ENCODE peak calls at places on chromosomes 13 and 19, in five cellular contexts. Y is BE2C, L is fibroblast of lung, C is lower leg skin, G is astrocyte of the spinal cord. K is an unnamed sample.

GRCh38 chr19:38743394-38744297 is 628 bp downstream of the CAPN12 start:
- DNase-seq in Y (no peak), L (no peak), C (no peak), G (no peak), K (no peak)

GRCh38 chr19:38696733-38697055 is 47.6 kb downstream of the CAPN12 start:
- DNase-seq in Y (no peak), L (no peak), C (no peak), G (no peak), K (no peak)

GRCh38 chr13:21434588-21434987 is 24.5 kb downstream of the ZDHHC20 start:
- DNase-seq in Y (no peak), L (no peak), C (no peak), G (no peak), K (no peak)

GRCh38 chr19:30556230-30556711 is 184.1 kb downstream of the ZNF536 start:
- DNase-seq in Y (no peak), L (no peak), C (no peak), G (no peak), K (no peak)

GRCh38 chr19:15195381-15195964 is 5.3 kb downstream of the NOTCH3 start:
- DNase-seq in Y (peak; percentile 64), L (peak; percentile 53), C (peak; percentile 63), G (peak; percentile 35), K (peak; percentile 47)

GRCh38 chr13:84121456-84121855 is 239.2 kb upstream of the SLITRK1 start:
- DNase-seq in Y (no peak), L (no peak), C (no peak), G (peak; percentile 21), K (peak; percentile 43)

GRCh38 chr13:36713842-36714241 is 40.0 kb downstream of the SERTM1 start:
- DNase-seq in Y (no peak), L (no peak), C (no peak), G (no peak), K (peak; percentile 21)

GRCh38 chr19:3471954-3472655 is 8.2 kb downstream of the SMIM24 start:
- DNase-seq in Y (peak; percentile 50), L (peak; percentile 17), C (no peak), G (no peak), K (no peak)

GRCh38 chr13:111401151-111401550 is 80.7 kb downstream of the TEX29 start:
- DNase-seq in Y (no peak), L (no peak), C (no peak), G (no peak), K (no peak)

GRCh38 chr19:18274776-18275356 is 614 bp upstream of the IQCN start:
- DNase-seq in Y (peak; percentile 53), L (peak; percentile 88), C (peak; percentile 77), G (peak; percentile 91), K (peak; percentile 91)

GRCh38 chr19:46616631-46617322 is 8.1 kb downstream of the PTGIR start:
- DNase-seq in Y (peak; percentile 88), L (peak; percentile 50), C (no peak), G (peak; percentile 58), K (peak; percentile 59)

GRCh38 chr19:21604351-21604926 is 99.0 kb downstream of the ZNF429 start:
- DNase-seq in Y (no peak), L (peak; percentile 66), C (no peak), G (peak; percentile 31), K (peak; percentile 19)

GRCh38 chr19:4676955-4677731 is 7.0 kb upstream of the MYDGF start:
- DNase-seq in Y (peak; percentile 60), L (peak; percentile 37), C (no peak), G (peak; percentile 23), K (peak; percentile 28)

GRCh38 chr19:44694184-44694579 is 4.8 kb upstream of the CEACAM16 start:
- DNase-seq in Y (no peak), L (no peak), C (no peak), G (no peak), K (no peak)

GRCh38 chr13:23695711-23696512 is 125.7 kb downstream of the TNFRSF19 start:
- DNase-seq in Y (no peak), L (no peak), C (no peak), G (no peak), K (no peak)

GRCh38 chr13:41107584-41108014 is 25.0 kb downstream of the KBTBD6 start:
- DNase-seq in Y (peak; percentile 16), L (no peak), C (no peak), G (no peak), K (no peak)

GRCh38 chr19:18833141-18833476 is 1.4 kb downstream of the UPF1 start:
- DNase-seq in Y (no peak), L (peak; percentile 8), C (no peak), G (no peak), K (no peak)

GRCh38 chr19:46759817-46760333 is 13.6 kb upstream of the STRN4 start:
- DNase-seq in Y (no peak), L (peak; percentile 70), C (no peak), G (peak; percentile 58), K (peak; percentile 99)

GRCh38 chr19:5395541-5395940 is 54.9 kb upstream of the PTPRS start:
- DNase-seq in Y (no peak), L (no peak), C (no peak), G (no peak), K (no peak)

GRCh38 chr19:29680447-29680846 is 15.2 kb downstream of the PLEKHF1 start:
- DNase-seq in Y (no peak), L (no peak), C (no peak), G (no peak), K (no peak)

GRCh38 chr19:29544656-29545360 is 19.0 kb downstream of the VSTM2B start:
- DNase-seq in Y (no peak), L (no peak), C (no peak), G (no peak), K (no peak)

GRCh38 chr13:73428137-73428536 is 369.3 kb downstream of the KLF5 start:
- DNase-seq in Y (no peak), L (peak; percentile 53), C (no peak), G (peak; percentile 90), K (peak; percentile 78)

GRCh38 chr19:3852614-3853254 is 16.1 kb downstream of the ZFR2 start:
- DNase-seq in Y (peak; percentile 38), L (peak; percentile 83), C (no peak), G (peak; percentile 81), K (peak; percentile 71)

DNA sequence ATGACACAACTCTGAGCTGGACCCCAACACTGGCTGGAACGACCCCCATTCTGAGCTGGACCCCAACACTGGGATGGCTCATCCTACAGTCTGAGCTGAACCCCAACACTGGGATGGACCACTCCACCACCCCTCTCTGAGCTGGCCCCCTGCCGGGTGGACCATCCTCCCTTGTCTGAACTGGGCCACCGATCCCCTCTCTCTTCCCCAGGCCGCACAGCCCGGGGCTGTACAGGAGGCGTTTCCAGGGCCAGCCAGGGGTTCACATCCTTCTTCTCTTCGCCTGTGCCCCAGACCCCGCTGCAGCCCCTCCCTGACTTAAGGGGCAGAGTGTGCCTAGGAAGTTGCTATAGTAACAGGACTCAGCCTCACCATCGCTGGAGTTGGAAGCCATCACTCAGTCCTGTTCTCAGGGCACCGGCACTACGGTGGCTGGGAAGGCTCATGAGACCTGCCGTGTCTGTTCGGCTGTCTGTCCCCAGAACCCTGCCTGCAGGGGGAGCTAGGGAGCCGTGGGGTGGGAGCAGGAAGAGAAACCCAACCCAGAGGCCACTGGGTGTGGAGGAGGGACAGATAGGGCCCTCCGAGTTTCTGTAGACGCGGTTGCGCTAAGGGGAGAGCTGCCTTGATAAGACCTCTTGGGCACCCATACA is 3.7 kb downstream of the PRKACA start:
- DNase-seq in Y (no peak), L (no peak), C (no peak), G (no peak), K (no peak)
- TF ChIP-seq CTCF in Y (peak; percentile 36), L (no peak), C (no peak), G (peak; percentile 27), K (peak; percentile 21)

DNA sequence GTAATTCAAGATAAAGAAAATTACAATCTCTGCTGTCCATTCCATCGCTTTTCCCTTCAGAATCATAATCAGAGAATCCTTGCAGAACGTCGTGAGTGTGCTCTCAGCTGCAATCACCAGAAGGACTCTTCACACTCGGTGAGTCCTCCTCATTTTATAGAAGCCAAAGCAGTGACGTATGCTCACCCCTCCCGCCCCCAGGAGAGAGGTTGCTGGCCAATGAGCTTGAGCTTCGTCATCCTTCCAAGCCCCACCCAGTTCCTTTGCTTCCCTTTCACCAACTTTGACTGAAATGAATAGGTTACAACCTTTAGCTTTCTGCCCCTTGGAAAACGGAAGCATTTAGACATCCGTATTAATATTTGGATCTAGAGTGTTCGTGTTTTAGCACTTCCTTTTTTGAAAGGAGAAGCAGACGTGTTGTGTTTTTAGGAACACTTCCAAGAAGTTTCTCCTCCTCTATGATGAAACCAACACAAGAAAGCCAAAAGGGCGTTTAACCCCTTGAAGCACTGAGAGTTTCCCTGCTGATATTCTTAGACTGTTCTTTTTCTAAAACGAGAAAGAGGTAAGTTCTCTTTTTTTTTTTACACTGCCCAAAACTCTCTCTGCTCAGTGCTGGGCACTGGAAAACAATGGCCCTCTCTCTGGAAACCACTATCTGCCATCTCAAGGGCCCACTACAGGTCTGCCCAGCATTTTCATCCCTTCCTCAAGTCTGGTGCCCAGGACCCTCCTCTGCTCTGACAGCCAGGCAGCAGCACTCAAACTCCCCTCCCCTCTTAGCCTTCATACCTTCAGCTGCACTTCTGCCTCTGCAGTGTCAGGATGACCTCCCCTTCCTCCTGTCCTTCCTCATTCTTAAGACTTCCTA is 44.3 kb upstream of the CEACAM21 start:
- DNase-seq in Y (no peak), L (peak; percentile 56), C (peak; percentile 86), G (peak; percentile 16), K (peak; percentile 56)
- H3K4me3 ChIP-seq in Y (no peak overlapping the region), L (no peak overlapping the region), C (no peak overlapping the region), G (no peak overlapping the region), K (no peak overlapping the region)

DNA sequence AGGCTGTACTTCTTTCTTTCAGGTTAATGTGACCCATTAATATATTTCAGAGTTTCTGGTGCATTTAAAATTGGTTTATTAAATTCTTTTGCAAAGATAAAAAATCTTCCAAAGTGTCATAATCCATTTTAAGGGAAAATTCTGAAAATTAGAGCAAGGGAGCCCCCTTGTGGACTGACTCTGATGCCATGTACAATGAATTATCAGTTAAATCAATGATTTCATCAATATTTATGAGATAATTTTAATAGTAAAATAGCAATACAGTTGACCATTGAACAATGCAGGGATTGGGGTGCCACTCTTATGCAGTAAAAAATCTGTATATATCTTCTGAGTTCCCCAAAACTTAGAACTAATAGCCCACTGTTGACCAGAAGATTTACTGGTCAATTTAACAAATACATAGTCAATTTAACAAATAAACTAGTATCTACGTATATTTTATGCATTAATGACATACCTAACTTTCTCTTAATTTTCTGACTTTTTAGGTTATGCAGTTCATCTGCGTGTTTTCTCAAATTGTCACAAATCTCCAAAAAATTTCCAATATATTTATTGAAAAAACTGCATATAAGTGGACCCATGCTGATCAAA is 479.1 kb upstream of the MIR17HG start:
- DNase-seq in Y (peak; percentile 46), L (peak; percentile 55), C (no peak), G (peak; percentile 39), K (peak; percentile 46)
- TF ChIP-seq CTCF in Y (peak; percentile 68), L (peak; percentile 49), C (no peak), G (peak; percentile 55), K (peak; percentile 59)

DNA sequence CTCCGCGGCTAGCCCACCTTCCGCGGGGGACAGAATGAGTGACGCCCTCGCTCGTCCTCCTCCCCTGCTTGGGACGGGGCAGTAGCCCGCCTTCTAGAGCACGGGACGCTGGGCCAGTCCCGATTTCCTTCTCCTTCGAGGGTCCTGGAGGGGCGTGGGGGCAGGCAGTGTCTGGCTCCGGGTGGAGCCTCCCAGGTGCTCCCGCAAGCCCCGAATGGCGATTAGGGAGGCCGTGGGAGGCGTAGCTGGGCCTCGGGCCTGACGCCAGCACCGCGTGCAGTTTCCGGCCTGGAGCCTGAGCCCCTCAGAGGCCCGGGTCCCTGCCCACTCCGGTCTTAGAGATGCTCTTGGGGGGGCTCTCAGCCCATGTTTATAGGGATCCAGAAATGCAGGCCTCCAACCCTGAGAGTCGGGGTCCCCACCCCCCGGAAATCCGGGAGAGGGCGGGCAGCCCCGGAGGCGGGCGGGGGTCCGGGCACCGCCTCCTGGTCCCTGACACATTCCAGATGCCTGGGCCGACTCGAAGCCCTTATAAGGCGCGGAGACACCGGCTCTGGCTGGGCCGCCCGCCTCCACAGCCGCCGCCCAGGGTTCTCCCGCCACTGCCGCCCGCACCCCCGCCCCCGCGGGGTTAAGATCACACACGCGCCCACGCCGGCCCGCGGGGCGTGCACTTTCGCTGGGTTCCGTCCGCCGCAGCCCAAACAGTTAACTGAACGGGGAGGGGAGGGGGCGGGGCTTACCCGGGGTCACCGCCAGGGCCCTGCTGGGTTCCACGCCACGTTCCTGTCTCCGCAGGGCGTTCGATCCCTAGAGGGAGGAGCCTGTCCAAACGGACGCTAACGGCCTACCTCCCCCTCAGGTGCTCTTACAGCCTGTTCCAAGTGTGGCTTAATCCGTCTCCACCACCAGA is 1.5 kb downstream of the MYADM start:
- DNase-seq in Y (peak; percentile 92), L (peak; percentile 88), C (peak; percentile 81), G (peak; percentile 94), K (peak; percentile 85)
- H3K4me3 ChIP-seq in Y (peak overlapping the region; percentile 84), L (peak overlapping the region; percentile 97), C (peak overlapping the region; percentile 56), G (peak overlapping the region; percentile 60), K (peak overlapping the region; percentile 96)

K was measured in fibroblast of the aortic adventitia.